ENCODE peak calls at places on chromosome 21, in six cellular contexts. A is sigmoid colon; D is CD8-positive, alpha-beta T cell; M is colonic mucosa; K is tibial nerve; H is heart right ventricle. W is an unnamed sample.

GRCh38 chr21:45515241-45516061 is 26.8 kb downstream of the SLC19A1 start:
- DNase-seq in A (peak; percentile 50), D (no peak), M (no peak), K (no peak), H (no peak), W (no peak)

GRCh38 chr21:32514275-32515055 is 70.9 kb downstream of the TCP10L start:
- DNase-seq in A (peak; percentile 54), D (no peak), M (no peak), K (no peak), H (no peak), W (no peak)

GRCh38 chr21:15063081-15063820 is 1.5 kb downstream of the NRIP1 start:
- DNase-seq in A (no peak), D (no peak), M (peak; percentile 37), K (no peak), H (no peak), W (no peak)

GRCh38 chr21:33325222-33326067 is 675 bp downstream of the IFNAR1 start:
- DNase-seq in A (peak; percentile 86), D (peak; percentile 35), M (peak; percentile 82), K (peak; percentile 61), H (peak; percentile 83), W (peak; percentile 60)

GRCh38 chr21:41678944-41679343 is 87.9 kb downstream of the RIPK4 start:
- DNase-seq in A (peak; percentile 92), D (no peak), M (peak; percentile 97), K (peak; percentile 87), H (peak; percentile 89), W (peak; percentile 83)

GRCh38 chr21:45517249-45518065 is 24.8 kb downstream of the SLC19A1 start:
- DNase-seq in A (peak; percentile 55), D (no peak), M (no peak), K (no peak), H (no peak), W (no peak)

GRCh38 chr21:42850866-42851391 is 28.4 kb downstream of the WDR4 start:
- DNase-seq in A (no peak), D (no peak), M (no peak), K (no peak), H (no peak), W (peak; percentile 66)

GRCh38 chr21:45322231-45322959 is 34.7 kb upstream of the POFUT2 start:
- DNase-seq in A (peak; percentile 46), D (no peak), M (no peak), K (no peak), H (no peak), W (peak; percentile 7)

GRCh38 chr21:43868461-43868860 is 3.4 kb downstream of the AGPAT3 start:
- DNase-seq in A (no peak), D (no peak), M (peak; percentile 42), K (no peak), H (no peak), W (no peak)

GRCh38 chr21:45421071-45421845 is 16.3 kb downstream of the COL18A1 start:
- DNase-seq in A (peak; percentile 68), D (no peak), M (no peak), K (no peak), H (no peak), W (no peak)

GRCh38 chr21:33975548-33976081 is 60.0 kb upstream of the ATP5PO start:
- DNase-seq in A (no peak), D (no peak), M (no peak), K (no peak), H (no peak), W (no peak)

GRCh38 chr21:41684381-41685245 is 82.2 kb downstream of the RIPK4 start:
- DNase-seq in A (no peak), D (no peak), M (no peak), K (no peak), H (no peak), W (no peak)

GRCh38 chr21:45613881-45614280 is 29.6 kb upstream of the PCBP3 start:
- DNase-seq in A (no peak), D (no peak), M (no peak), K (no peak), H (no peak), W (no peak)

GRCh38 chr21:42768324-42769121 is 110.8 kb downstream of the WDR4 start:
- DNase-seq in A (no peak), D (no peak), M (no peak), K (no peak), H (no peak), W (no peak)

GRCh38 chr21:17519965-17520364 is 7.1 kb downstream of the CXADR start:
- DNase-seq in A (no peak), D (no peak), M (no peak), K (no peak), H (no peak), W (no peak)

GRCh38 chr21:16865612-16866011 is 647.2 kb upstream of the CXADR start:
- DNase-seq in A (no peak), D (no peak), M (no peak), K (no peak), H (no peak), W (no peak)

GRCh38 chr21:16372546-16372945 is 642.8 kb downstream of the USP25 start:
- DNase-seq in A (no peak), D (no peak), M (no peak), K (no peak), H (no peak), W (no peak)

GRCh38 chr21:33644383-33645074 is 2.2 kb downstream of the ITSN1 start:
- DNase-seq in A (peak; percentile 65), D (no peak), M (no peak), K (peak; percentile 34), H (no peak), W (no peak)

GRCh38 chr21:15301014-15301413 is 236.2 kb upstream of the NRIP1 start:
- DNase-seq in A (no peak), D (no peak), M (no peak), K (no peak), H (no peak), W (no peak)

GRCh38 chr21:45998871-45999580 is 17.5 kb downstream of the COL6A1 start:
- DNase-seq in A (peak; percentile 71), D (no peak), M (no peak), K (no peak), H (peak; percentile 3), W (peak; percentile 8)

GRCh38 chr21:36379236-36379635 is 6.0 kb upstream of the CHAF1B start:
- DNase-seq in A (no peak), D (no peak), M (no peak), K (no peak), H (no peak), W (no peak)

GRCh38 chr21:36377391-36377842 is 7.8 kb upstream of the CHAF1B start:
- DNase-seq in A (no peak), D (no peak), M (no peak), K (no peak), H (no peak), W (no peak)

GRCh38 chr21:36375994-36376393 is 9.2 kb upstream of the CHAF1B start:
- DNase-seq in A (no peak), D (no peak), M (no peak), K (no peak), H (no peak), W (no peak)
- H3K36me3 ChIP-seq in A (peaks cover 73% of the 10 kb centered on the region), D (peaks cover 27% of the 10 kb centered on the region), M (peaks cover 13% of the 10 kb centered on the region), K (peaks cover 18% of the 10 kb centered on the region), H (peaks cover 54% of the 10 kb centered on the region), W (peaks cover 70% of the 10 kb centered on the region)

GRCh38 chr21:29322570-29322957 is 23.8 kb downstream of the BACH1 start:
- DNase-seq in A (no peak), D (no peak), M (no peak), K (no peak), H (no peak), W (no peak)
- H3K36me3 ChIP-seq in A (peaks cover 34% of the 10 kb centered on the region), D (no peaks in the 10 kb centered on the region), M (no peaks in the 10 kb centered on the region), K (no peaks in the 10 kb centered on the region), H (peaks cover 9% of the 10 kb centered on the region), W (peaks cover 63% of the 10 kb centered on the region)

GRCh38 chr21:31133243-31133830 is 95.1 kb upstream of the KRTAP19-8 start:
- DNase-seq in A (no peak), D (no peak), M (no peak), K (no peak), H (no peak), W (no peak)

GRCh38 chr21:31136891-31137290 is 98.6 kb upstream of the KRTAP19-8 start:
- DNase-seq in A (no peak), D (no peak), M (no peak), K (no peak), H (no peak), W (no peak)

GRCh38 chr21:31132574-31133242 is 94.4 kb upstream of the KRTAP19-8 start:
- DNase-seq in A (no peak), D (peak; percentile 47), M (no peak), K (no peak), H (no peak), W (no peak)

GRCh38 chr21:31137951-31138350 is 99.7 kb upstream of the KRTAP19-8 start:
- DNase-seq in A (no peak), D (no peak), M (no peak), K (no peak), H (no peak), W (no peak)

GRCh38 chr21:31135536-31136184 is 97.4 kb upstream of the KRTAP19-8 start:
- DNase-seq in A (no peak), D (no peak), M (no peak), K (no peak), H (no peak), W (no peak)
- H3K36me3 ChIP-seq in A (no peaks in the 10 kb centered on the region), D (no peaks in the 10 kb centered on the region), M (no peaks in the 10 kb centered on the region), K (no peaks in the 10 kb centered on the region), H (no peaks in the 10 kb centered on the region), W (peaks cover 14% of the 10 kb centered on the region)

GRCh38 chr21:35032474-35033263 is 16.4 kb downstream of the RUNX1 start:
- DNase-seq in A (no peak), D (no peak), M (no peak), K (no peak), H (no peak), W (no peak)

GRCh38 chr21:35035116-35035515 is 14.0 kb downstream of the RUNX1 start:
- DNase-seq in A (no peak), D (no peak), M (no peak), K (no peak), H (no peak), W (no peak)

GRCh38 chr21:35035581-35035980 is 13.5 kb downstream of the RUNX1 start:
- DNase-seq in A (no peak), D (no peak), M (no peak), K (no peak), H (no peak), W (no peak)

GRCh38 chr21:35036521-35037383 is 12.3 kb downstream of the RUNX1 start:
- DNase-seq in A (no peak), D (no peak), M (no peak), K (no peak), H (no peak), W (no peak)

DNA sequence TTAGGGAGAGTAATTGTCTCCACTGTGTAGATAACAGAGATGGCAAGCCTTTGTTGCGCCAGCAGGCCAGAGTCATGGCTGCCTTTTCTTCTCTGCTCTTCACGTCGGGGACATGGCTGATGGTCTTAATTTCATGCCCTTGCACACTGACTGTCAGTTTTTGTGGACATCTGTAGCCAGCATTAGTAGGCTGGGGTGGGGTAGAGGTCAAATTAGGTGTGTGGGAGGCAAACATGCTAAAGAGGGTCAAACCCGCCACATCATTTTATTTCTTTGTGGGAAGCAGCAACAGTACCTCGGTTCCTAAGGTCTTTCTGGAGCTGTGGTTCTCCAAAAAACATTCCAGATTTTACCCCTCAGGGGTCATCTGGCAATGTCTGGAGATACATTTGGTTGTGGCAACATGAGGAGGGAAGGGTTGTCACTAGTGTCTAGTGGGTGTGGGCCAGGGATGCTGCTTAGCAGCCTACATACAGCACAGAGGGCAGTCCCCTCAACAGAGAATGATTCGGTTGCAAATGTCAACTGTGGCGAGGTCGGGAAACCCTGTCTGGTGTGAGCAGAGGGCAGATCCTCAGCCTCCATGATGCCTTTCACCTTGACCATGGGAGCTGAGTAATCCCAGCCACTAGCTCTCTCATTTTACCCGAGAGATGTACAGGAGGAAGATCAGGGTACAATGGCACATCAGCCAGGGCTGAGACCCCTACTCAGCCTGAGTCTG is 14.7 kb downstream of the RUNX1 start:
- DNase-seq in A (no peak), D (no peak), M (no peak), K (no peak), H (no peak), W (no peak)
- H3K36me3 ChIP-seq in A (no peaks in the 10 kb centered on the region), D (no peaks in the 10 kb centered on the region), M (no peaks in the 10 kb centered on the region), K (no peaks in the 10 kb centered on the region), H (no peaks in the 10 kb centered on the region), W (no peaks in the 10 kb centered on the region)